ENCODE peak calls at places on chromosomes 11 and 22, in six cellular contexts. I is K562, U is A549, T is GM12878, S is endothelial cell of umbilical vein, J is HepG2. F is an unnamed sample.

GRCh38 chr11:47408598-47409439 is 429 bp downstream of the SLC39A13 start:
- DNase-seq in T (no peak), I (no peak), U (peak), S (peak), J (no peak), F (no peak)

GRCh38 chr11:75031771-75032549 is 43.2 kb downstream of the NEU3 start:
- DNase-seq in U (peak), T (no peak), J (peak), S (peak), I (peak), F (peak)

GRCh38 chr11:61533401-61533800 is 24.9 kb downstream of the LRRC10B start:
- DNase-seq in T (no peak), J (no peak), S (no peak), I (no peak), U (no peak), F (no peak)

GRCh38 chr11:135033545-135033944 is 621.5 kb upstream of the B3GAT1 start:
- DNase-seq in U (peak), S (no peak), J (peak), I (peak), T (no peak), F (peak)

GRCh38 chr22:20966883-20967696 is at the start of gene AIFM3:
- DNase-seq in I (no peak), J (no peak), T (no peak), S (no peak), U (no peak), F (no peak)

GRCh38 chr11:125464266-125464662 is 31.8 kb downstream of the FEZ1 start:
- DNase-seq in I (peak), S (no peak), J (no peak), U (peak), T (no peak), F (no peak)

GRCh38 chr11:117900720-117901440 is 24.4 kb upstream of the FXYD6 start:
- DNase-seq in I (no peak), S (no peak), J (no peak), T (no peak), U (no peak), F (no peak)

GRCh38 chr11:18791175-18792065 is at the start of gene PTPN5:
- DNase-seq in J (no peak), S (no peak), U (peak), I (no peak), T (no peak), F (no peak)

GRCh38 chr22:43159484-43160178 is 8.3 kb downstream of the TSPO start:
- DNase-seq in I (no peak), T (no peak), U (peak), S (no peak), J (no peak), F (no peak)

GRCh38 chr22:36753120-36753802 is 22.7 kb downstream of the IFT27 start:
- DNase-seq in T (no peak), J (no peak), U (no peak), S (no peak), I (no peak), F (no peak)

GRCh38 chr11:74673956-74674355 is 57.3 kb downstream of the CHRDL2 start:
- DNase-seq in U (peak), S (no peak), J (no peak), I (no peak), T (no peak), F (no peak)

GRCh38 chr11:118792642-118793124 is 1.7 kb upstream of the DDX6 start:
- DNase-seq in I (peak), J (peak), S (peak), U (peak), T (peak), F (peak)

GRCh38 chr11:16844268-16844667 is 105.8 kb downstream of the C11orf58 start:
- DNase-seq in J (no peak), S (no peak), U (no peak), I (no peak), T (no peak), F (no peak)

GRCh38 chr22:29073618-29074275 is 912 bp downstream of the KREMEN1 start:
- DNase-seq in I (no peak), U (no peak), T (no peak), J (peak), S (no peak), F (peak)

GRCh38 chr22:43100223-43100622 is 10.3 kb upstream of the BIK start:
- DNase-seq in T (no peak), U (no peak), J (peak), S (no peak), I (peak), F (no peak)

GRCh38 chr11:109306322-109306721 is 115.7 kb upstream of the C11orf87 start:
- DNase-seq in J (no peak), T (no peak), U (no peak), I (no peak), S (no peak), F (no peak)

GRCh38 chr11:64233913-64234839 is at the start of gene VEGFB:
- DNase-seq in T (no peak), U (peak), S (peak), J (no peak), I (peak), F (peak)

GRCh38 chr11:99687320-99687719 is 666.6 kb downstream of the CNTN5 start:
- DNase-seq in I (no peak), J (no peak), T (no peak), U (no peak), S (no peak), F (no peak)

GRCh38 chr11:44028816-44029506 is 18.8 kb upstream of the ACCSL start:
- DNase-seq in I (no peak), T (no peak), U (no peak), J (no peak), S (no peak), F (no peak)

GRCh38 chr22:32411388-32411787 is 659 bp downstream of the RTCB start:
- DNase-seq in U (no peak), I (peak), S (peak), T (no peak), J (peak), F (peak)

GRCh38 chr11:121352301-121352891 is 59.8 kb downstream of the SC5D start:
- DNase-seq in S (no peak), T (no peak), I (no peak), J (no peak), U (no peak), F (no peak)

GRCh38 chr11:12050470-12050891 is 42.1 kb upstream of the DKK3 start:
- DNase-seq in T (no peak), J (no peak), I (no peak), U (no peak), S (no peak), F (no peak)

GRCh38 chr11:43268786-43269185 is 43.0 kb upstream of the API5 start:
- DNase-seq in I (no peak), J (no peak), U (no peak), S (no peak), T (no peak), F (no peak)

GRCh38 chr11:8261921-8262551 is 1.6 kb downstream of the LMO1 start:
- DNase-seq in J (no peak), S (no peak), U (no peak), I (no peak), T (no peak), F (no peak)

GRCh38 chr11:38648597-38648996 is 2050.6 kb upstream of the RAG2 start:
- DNase-seq in U (no peak), I (no peak), J (no peak), S (no peak), T (no peak), F (no peak)

GRCh38 chr11:85821636-85822035 is 10.7 kb upstream of the SYTL2 start:
- DNase-seq in I (no peak), J (no peak), S (no peak), T (no peak), U (peak), F (no peak)

GRCh38 chr11:45926001-45926401 is 3.5 kb downstream of the LARGE2 start:
- DNase-seq in T (no peak), S (no peak), U (no peak), I (no peak), J (no peak), F (no peak)

GRCh38 chr22:35729309-35729698 is 11.6 kb downstream of the APOL5 start:
- DNase-seq in T (no peak), J (no peak), U (no peak), S (no peak), I (no peak), F (no peak)

GRCh38 chr22:49699476-49699875 is 128.2 kb downstream of the BRD1 start:
- DNase-seq in U (no peak), T (no peak), J (no peak), S (no peak), I (no peak), F (no peak)

GRCh38 chr11:126585388-126586302 is 230.2 kb downstream of the ST3GAL4 start:
- DNase-seq in J (no peak), S (peak), T (no peak), I (no peak), U (peak), F (no peak)
- TF ChIP-seq MYC in J (no peak), S (no peak), T (no peak), I (no peak), U (no peak), F (no peak)

GRCh38 chr22:37996515-37997246 is 12.3 kb upstream of the SOX10 start:
- DNase-seq in T (no peak), U (no peak), I (no peak), J (no peak), S (no peak), F (no peak)
- TF ChIP-seq CTCF in T (no peak), U (no peak), I (no peak), J (no peak), S (no peak), F (no peak)

GRCh38 chr22:46062971-46063631 is 86.1 kb upstream of the WNT7B start:
- DNase-seq in I (no peak), J (no peak), T (no peak), S (no peak), U (no peak), F (no peak)

GRCh38 chr22:46063861-46064235 is 86.5 kb upstream of the PPARA start:
- DNase-seq in U (no peak), T (no peak), I (no peak), S (no peak), J (no peak), F (no peak)

GRCh38 chr22:46061124-46061410 is 84.1 kb upstream of the WNT7B start:
- DNase-seq in J (no peak), S (no peak), T (no peak), I (no peak), U (no peak), F (no peak)

GRCh38 chr22:46061431-46062231 is 84.7 kb upstream of the WNT7B start:
- DNase-seq in S (no peak), U (no peak), T (no peak), J (peak), I (no peak), F (no peak)

GRCh38 chr22:46062232-46062615 is 85.3 kb upstream of the WNT7B start:
- DNase-seq in J (no peak), U (no peak), T (no peak), S (no peak), I (no peak), F (no peak)
- TF ChIP-seq MYC in J (no peak), U (no peak), T (no peak), S (no peak), I (no peak), F (no peak)

DNA sequence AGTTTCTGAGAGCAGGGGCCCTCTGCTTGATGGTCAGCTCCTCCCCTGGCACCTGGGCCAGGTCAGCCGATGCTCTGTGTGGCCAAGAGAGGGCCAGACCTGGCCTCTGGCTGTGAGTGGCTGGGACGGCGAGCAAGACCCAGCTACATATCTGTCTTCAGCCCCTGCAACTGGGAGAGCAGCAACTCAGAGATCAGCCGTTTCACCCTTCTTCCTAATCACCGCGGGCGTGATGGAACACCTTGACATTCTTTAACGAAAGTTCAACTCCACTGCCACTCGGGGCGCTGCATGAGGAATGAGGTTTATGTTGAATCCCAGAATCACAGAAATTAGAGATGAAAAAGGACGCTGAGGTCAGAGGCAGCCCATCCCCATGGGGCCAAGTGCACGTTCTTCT is 195.9 kb downstream of the TRIM29 start:
- DNase-seq in T (no peak), S (no peak), U (no peak), I (peak), J (no peak), F (no peak)
- TF ChIP-seq CTCF in T (no peak), S (no peak), U (no peak), I (peak), J (no peak), F (no peak)

GRCh38 chr22:19845369-19845722 is 9.3 kb downstream of the GNB1L start:
- DNase-seq in U (no peak), I (no peak), S (no peak), T (no peak), J (no peak), F (peak)

GRCh38 chr22:19843857-19844422 is 10.7 kb downstream of the GNB1L start:
- DNase-seq in I (no peak), T (no peak), J (no peak), U (no peak), S (no peak), F (no peak)

GRCh38 chr22:19843107-19843856 is 11.4 kb downstream of the GNB1L start:
- DNase-seq in J (no peak), U (no peak), T (no peak), I (no peak), S (no peak), F (no peak)

GRCh38 chr22:19846620-19847344 is 7.9 kb downstream of the GNB1L start:
- DNase-seq in T (no peak), S (no peak), U (no peak), I (no peak), J (no peak), F (no peak)

GRCh38 chr22:19844423-19845368 is 10.0 kb downstream of the GNB1L start:
- DNase-seq in U (no peak), T (no peak), J (no peak), S (peak), I (no peak), F (peak)
- TF ChIP-seq MYC in U (no peak), T (no peak), J (no peak), S (no peak), I (no peak), F (no peak)